ENCODE peak calls at places on chromosomes 16 and 17, in ten cellular contexts. A is uterus, O is adrenal gland, P is NB4, T is stomach, E is tibial nerve, U is Peyer's patch, W is A549, Z is sigmoid colon, B is transverse colon. G is an unnamed sample.

GRCh38 chr16:526181-527014 is 1.1 kb upstream of the CAPN15 start:
- DNase-seq in B (peak; percentile 43), E (no peak), T (peak; percentile 69), Z (peak; percentile 77), O (no peak), P (peak; percentile 52), A (no peak), U (no peak), W (no peak), G (no peak)

GRCh38 chr17:40209404-40210093 is 9.6 kb upstream of the WIPF2 start:
- DNase-seq in P (no peak), W (no peak), U (no peak), Z (no peak), A (no peak), T (no peak), E (no peak), B (no peak), O (no peak), G (no peak)

GRCh38 chr17:28366605-28367004 is 1.6 kb upstream of the SEBOX start:
- DNase-seq in T (no peak), Z (no peak), B (no peak), U (no peak), P (peak; percentile 28), E (no peak), A (no peak), O (no peak), W (peak; percentile 39), G (no peak)

GRCh38 chr17:1241904-1242303 is 28.3 kb upstream of the BHLHA9 start:
- DNase-seq in W (no peak), Z (peak; percentile 85), U (no peak), A (peak; percentile 56), P (no peak), B (no peak), E (peak; percentile 72), O (no peak), T (no peak), G (peak; percentile 93)

GRCh38 chr16:66936462-66936861 is 1.1 kb downstream of the CES2 start:
- DNase-seq in E (no peak), Z (no peak), W (no peak), T (peak; percentile 37), B (peak; percentile 51), O (no peak), P (no peak), A (no peak), U (no peak), G (no peak)

GRCh38 chr17:37301288-37301687 is 74.5 kb upstream of the C17orf78 start:
- DNase-seq in T (no peak), W (peak; percentile 70), A (no peak), P (peak; percentile 30), O (no peak), U (no peak), E (no peak), Z (no peak), B (no peak), G (no peak)

GRCh38 chr16:68343137-68343536 is 32.3 kb downstream of the PRMT7 start:
- DNase-seq in A (no peak), P (no peak), Z (no peak), T (no peak), W (no peak), B (no peak), U (no peak), E (no peak), O (no peak), G (no peak)

GRCh38 chr17:7177210-7177953 is 1.8 kb downstream of the ASGR1 start:
- DNase-seq in E (peak; percentile 60), P (peak; percentile 69), W (peak; percentile 72), B (peak; percentile 71), O (peak; percentile 68), A (peak; percentile 66), Z (peak; percentile 82), U (peak; percentile 53), T (peak; percentile 70), G (peak; percentile 59)

DNA sequence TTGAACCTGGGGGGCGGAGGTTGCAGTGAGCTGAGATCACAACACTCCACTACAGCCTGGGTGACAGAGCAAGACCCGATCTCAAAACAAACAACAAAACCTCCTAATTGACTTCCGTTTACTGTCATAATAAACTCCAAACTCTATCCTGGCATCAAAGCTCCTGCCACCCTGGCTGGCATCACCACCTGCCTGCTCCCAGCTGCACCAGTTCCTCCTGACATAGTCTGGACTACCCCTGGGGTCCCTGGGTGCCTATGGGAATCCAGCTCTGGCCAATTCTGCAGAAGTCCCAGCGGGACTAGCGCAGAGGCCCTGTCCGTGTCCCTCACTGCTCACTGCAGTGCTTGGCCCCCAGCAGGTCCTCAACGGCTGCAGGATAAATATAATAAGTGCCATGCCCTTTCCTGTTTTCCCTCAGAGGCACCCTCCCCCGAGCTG is 725 bp downstream of the NTHL1 start:
- DNase-seq in E (no peak), B (no peak), T (no peak), W (no peak), O (no peak), A (no peak), P (no peak), Z (no peak), U (no peak), G (no peak)
- H3K4me3 ChIP-seq in E (peak overlapping the region; percentile 71), B (peak overlapping the region; percentile 75), T (peak overlapping the region; percentile 98), W (peak overlapping the region; percentile 68), O (no peak overlapping the region), A (peak overlapping the region; percentile 66), P (peak overlapping the region; percentile 80), Z (peak overlapping the region; percentile 95), U (peak overlapping the region; percentile 76), G (no peak overlapping the region)

GRCh38 chr17:17781591-17782424 is 55.0 kb downstream of the SREBF1 start:
- DNase-seq in P (peak; percentile 33), B (peak; percentile 65), E (peak; percentile 42), W (peak; percentile 51), T (peak; percentile 84), Z (peak; percentile 95), O (peak; percentile 83), U (no peak), A (peak; percentile 87), G (no peak)
- TF ChIP-seq POLR2A in P (no peak), B (no peak), E (no peak), W (no peak), T (no peak), Z (no peak), O (peak; percentile 23), U (no peak), A (no peak), G (no peak)

DNA sequence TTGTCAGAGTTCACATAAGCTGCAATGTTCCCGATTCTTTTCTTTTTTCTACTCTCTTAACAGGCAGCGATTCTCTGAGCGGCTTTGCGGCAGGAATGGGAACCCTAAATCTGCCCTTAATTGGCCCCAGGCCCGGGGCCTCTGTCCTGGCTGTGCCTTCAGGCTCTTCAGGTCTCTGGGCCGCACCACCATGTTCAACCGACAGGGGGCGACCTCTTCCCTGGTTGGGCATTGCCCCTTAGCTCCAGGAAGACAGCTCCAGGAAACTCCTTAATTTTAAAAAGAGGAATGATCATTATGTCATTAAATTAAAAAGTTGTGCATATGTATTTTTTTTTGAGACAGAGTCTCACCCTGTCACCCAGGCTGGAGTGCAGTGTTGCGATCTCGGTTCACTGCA is 20.3 kb downstream of the CACNG5 start:
- DNase-seq in U (no peak), O (no peak), B (no peak), A (no peak), E (no peak), T (no peak), Z (no peak), P (peak; percentile 7), W (no peak), G (peak; percentile 76)
- TF ChIP-seq CTCF in U (peak; percentile 9), O (no peak), B (no peak), A (no peak), E (no peak), T (no peak), Z (no peak), P (peak; percentile 32), W (peak; percentile 16), G (no peak)

GRCh38 chr16:19822534-19822933 is 62.1 kb downstream of the GPRC5B start:
- DNase-seq in O (no peak), A (no peak), P (peak; percentile 20), E (no peak), B (no peak), U (no peak), W (no peak), T (no peak), Z (no peak), G (no peak)

GRCh38 chr16:19815418-19815817 is 69.2 kb downstream of the GPRC5B start:
- DNase-seq in O (no peak), U (no peak), E (no peak), B (no peak), T (no peak), P (no peak), W (no peak), A (no peak), Z (no peak), G (no peak)

GRCh38 chr16:19817875-19818274 is 66.8 kb downstream of the GPRC5B start:
- DNase-seq in O (no peak), Z (no peak), P (no peak), W (no peak), B (no peak), A (no peak), E (no peak), U (no peak), T (no peak), G (no peak)

GRCh38 chr16:19812986-19813385 is 71.7 kb downstream of the GPRC5B start:
- DNase-seq in U (no peak), O (no peak), Z (no peak), T (no peak), P (no peak), E (no peak), B (no peak), W (no peak), A (no peak), G (no peak)

DNA sequence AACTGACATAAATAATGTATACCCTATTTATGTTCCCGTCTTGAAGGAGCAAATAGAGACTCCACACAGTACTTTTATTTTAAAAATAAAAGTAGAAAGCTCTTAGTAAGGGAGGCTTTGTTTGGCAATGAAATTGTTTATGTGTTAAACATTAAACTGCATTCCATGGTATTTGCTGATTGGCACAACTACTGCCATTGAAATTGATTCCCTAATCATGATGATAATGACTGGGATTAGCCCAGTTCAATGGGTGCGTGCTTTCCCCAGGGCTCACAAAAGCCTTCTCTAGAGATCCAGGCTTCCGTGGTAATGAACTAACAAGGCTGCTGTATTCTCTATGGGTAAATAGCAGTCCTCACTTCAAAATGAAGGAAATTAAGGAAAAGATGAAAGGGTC is 67.5 kb downstream of the GPRC5B start:
- DNase-seq in B (no peak), W (no peak), O (no peak), T (no peak), U (no peak), A (no peak), E (no peak), P (no peak), Z (no peak), G (no peak)
- H3K4me3 ChIP-seq in B (no peak overlapping the region), W (no peak overlapping the region), O (no peak overlapping the region), T (no peak overlapping the region), U (no peak overlapping the region), A (no peak overlapping the region), E (no peak overlapping the region), P (no peak overlapping the region), Z (no peak overlapping the region), G (no peak overlapping the region)

DNA sequence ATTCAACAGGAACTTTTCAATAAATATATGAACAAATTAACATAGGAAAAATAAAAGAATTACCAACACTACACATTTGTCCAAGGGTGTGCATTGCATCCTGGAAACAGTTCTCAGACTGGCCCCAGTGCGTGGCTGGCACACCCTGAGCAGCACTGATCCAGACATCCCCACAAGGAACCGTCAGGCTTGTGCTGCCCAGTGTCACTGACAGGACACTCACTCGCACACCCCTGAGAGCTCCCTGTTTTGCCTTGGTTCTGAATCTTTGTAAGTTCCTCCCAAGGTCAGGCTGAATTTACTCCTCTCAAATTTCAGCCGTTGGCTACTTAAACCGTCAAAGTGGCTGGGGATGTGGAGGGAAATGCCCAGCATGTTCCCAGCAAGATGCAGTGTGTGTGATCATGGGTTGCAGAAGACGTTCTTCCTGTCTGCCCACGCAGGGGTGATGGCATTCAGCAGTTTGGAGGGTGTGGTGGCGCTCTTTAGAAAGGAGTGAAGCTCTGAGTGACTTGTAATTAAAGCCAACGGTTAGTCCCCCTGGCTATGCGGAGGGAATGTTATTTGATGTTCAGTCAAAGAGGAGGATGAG is 1.7 kb downstream of the MT2A start:
- DNase-seq in P (peak; percentile 92), T (peak; percentile 47), W (peak; percentile 75), Z (peak; percentile 83), E (peak; percentile 48), A (peak; percentile 40), O (peak; percentile 62), U (peak; percentile 58), B (peak; percentile 52), G (peak; percentile 78)
- TF ChIP-seq POLR2A in P (peak; percentile 15), T (no peak), W (no peak), Z (no peak), E (peak; percentile 32), A (no peak), O (peak; percentile 78), U (no peak), B (peak; percentile 60), G (no peak)